ENCODE peak calls at places on chromosomes 13 and 19, in five cellular contexts. P is tibial nerve, S is ovary, R is A549, H is H1. D is an unnamed sample. For H3K4me1, the result is how much of the 10 kb centered on the place peaks cover.

GRCh38 chr13:42146359-42146758 is 97.9 kb downstream of the DGKH start:
- DNase-seq in R (no peak), S (no peak), H (no peak), P (no peak), D (no peak)

GRCh38 chr13:30079501-30079900 is 227.8 kb downstream of the KATNAL1 start:
- DNase-seq in P (no peak), S (no peak), R (no peak), H (no peak), D (no peak)

GRCh38 chr19:1237027-1237659 is 662 bp downstream of the CBARP start:
- DNase-seq in P (no peak), R (no peak), S (no peak), H (no peak), D (peak)

GRCh38 chr13:78826312-78826711 is 167.4 kb upstream of the OBI1 start:
- DNase-seq in R (no peak), S (no peak), H (no peak), P (no peak), D (no peak)

GRCh38 chr13:114035583-114036501 is 62.0 kb upstream of the C13orf46 start:
- DNase-seq in H (no peak), R (no peak), P (peak), S (no peak), D (no peak)

GRCh38 chr19:53328967-53329366 is 4.6 kb upstream of the ZNF845 start:
- DNase-seq in R (no peak), S (peak), H (no peak), P (no peak), D (peak)

GRCh38 chr13:35723820-35724219 is 247.3 kb upstream of the MAB21L1 start:
- DNase-seq in P (no peak), S (peak), H (no peak), R (no peak), D (no peak)

GRCh38 chr19:18232540-18233223 is 6.4 kb upstream of the PDE4C start:
- DNase-seq in S (no peak), R (peak), H (no peak), P (no peak), D (no peak)

GRCh38 chr13:44867825-44868224 is 121.4 kb downstream of the NUFIP1 start:
- DNase-seq in P (no peak), S (no peak), R (no peak), H (no peak), D (no peak)

GRCh38 chr13:84867246-84867645 is 932.0 kb downstream of the SLITRK6 start:
- DNase-seq in H (no peak), S (no peak), R (peak), P (no peak), D (no peak)

GRCh38 chr19:2026770-2027169 is 11.3 kb upstream of the BTBD2 start:
- DNase-seq in S (no peak), R (no peak), P (no peak), H (no peak), D (no peak)

GRCh38 chr19:39052846-39053245 is 20.5 kb upstream of the FBXO27 start:
- DNase-seq in H (no peak), S (no peak), P (no peak), R (no peak), D (no peak)

GRCh38 chr19:632228-633067 is 889 bp downstream of the POLRMT start:
- DNase-seq in R (peak), H (no peak), P (no peak), S (no peak), D (no peak)

GRCh38 chr19:10852098-10852800 is 4.0 kb downstream of the C19orf38 start:
- DNase-seq in P (no peak), S (no peak), R (peak), H (no peak), D (no peak)

GRCh38 chr13:45909724-45910123 is 58.2 kb upstream of the SIAH3 start:
- DNase-seq in H (no peak), R (no peak), P (no peak), S (no peak), D (no peak)

GRCh38 chr13:55437162-55437561 is 1703.6 kb upstream of the PRR20A start:
- DNase-seq in S (no peak), H (no peak), R (no peak), P (no peak), D (no peak)

GRCh38 chr13:20191902-20192469 is 752 bp downstream of the GJB2 start:
- DNase-seq in R (peak), S (no peak), P (no peak), H (no peak), D (no peak)

GRCh38 chr13:111429064-111429558 is 108.7 kb downstream of the TEX29 start:
- DNase-seq in H (no peak), S (no peak), P (no peak), R (peak), D (no peak)

GRCh38 chr13:39448831-39449230 is 154.2 kb downstream of the LHFPL6 start:
- DNase-seq in R (no peak), H (no peak), P (no peak), S (no peak), D (no peak)

GRCh38 chr19:39156230-39156890 is 30.8 kb downstream of the PAK4 start:
- DNase-seq in R (no peak), S (no peak), P (no peak), H (no peak), D (no peak)

GRCh38 chr19:32816555-32817099 is 52.9 kb downstream of the SLC7A9 start:
- DNase-seq in H (no peak), P (no peak), R (no peak), S (no peak), D (no peak)

GRCh38 chr13:28707629-28708427 is 10.9 kb downstream of the SLC46A3 start:
- DNase-seq in S (no peak), H (no peak), P (no peak), R (no peak), D (no peak)

GRCh38 chr13:97068146-97068545 is 73.9 kb upstream of the OXGR1 start:
- DNase-seq in S (no peak), P (no peak), R (no peak), H (no peak), D (no peak)

GRCh38 chr19:44748426-44749254 is at the start of gene BCL3:
- DNase-seq in P (no peak), H (no peak), R (peak), S (peak), D (peak)

GRCh38 chr19:44745887-44746600 is 2.5 kb upstream of the BCL3 start:
- DNase-seq in P (no peak), H (no peak), R (no peak), S (no peak), D (no peak)

GRCh38 chr19:44746616-44746945 is 1.9 kb upstream of the BCL3 start:
- DNase-seq in H (no peak), R (no peak), S (no peak), P (no peak), D (no peak)

GRCh38 chr19:44747739-44748425 is 626 bp upstream of the BCL3 start:
- DNase-seq in S (peak), H (no peak), R (peak), P (no peak), D (peak)

DNA sequence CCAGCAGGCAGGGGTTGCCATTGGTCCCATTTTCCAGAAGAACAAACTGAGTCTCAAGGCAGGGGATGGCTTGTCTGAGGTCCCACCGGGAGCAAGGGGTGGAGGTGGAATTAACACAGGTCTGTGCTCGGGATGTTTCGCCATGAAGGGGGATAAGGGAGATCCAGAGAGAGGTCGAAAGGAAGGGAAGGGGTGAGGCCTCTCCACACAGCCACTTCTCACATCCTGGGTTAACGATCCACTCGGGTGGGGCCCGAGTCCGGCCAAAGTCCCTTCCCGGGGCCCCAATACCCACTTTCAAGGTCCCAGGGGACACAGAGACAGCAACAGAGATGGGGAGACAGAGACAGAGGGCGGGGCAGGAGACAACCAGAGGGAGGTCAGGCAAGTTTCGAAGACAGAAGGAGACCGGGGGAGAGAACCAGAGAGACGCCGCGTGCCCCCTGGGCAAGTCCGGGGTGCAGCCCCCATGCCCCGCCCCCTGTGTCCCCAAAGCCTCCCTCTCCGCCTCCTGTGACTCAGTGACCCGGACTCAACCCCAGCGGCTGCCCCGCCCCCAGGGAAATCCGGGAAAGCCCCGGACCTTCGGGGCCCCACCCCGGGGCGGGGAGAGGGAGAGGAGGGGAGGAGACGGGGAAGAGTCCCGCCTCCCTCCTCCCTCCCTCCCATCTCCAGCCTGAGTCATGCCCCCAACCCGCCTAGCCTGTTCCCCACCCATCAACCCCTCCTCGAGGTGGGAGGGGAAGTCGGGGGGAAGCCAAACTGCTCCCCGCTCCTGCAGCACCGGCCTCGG is 1.4 kb upstream of the BCL3 start:
- DNase-seq in H (no peak), R (peak), S (peak), P (peak), D (peak)
- TF ChIP-seq EP300 in H (no peak), R (peak), S (peak), P (peak), D (no peak)

DNA sequence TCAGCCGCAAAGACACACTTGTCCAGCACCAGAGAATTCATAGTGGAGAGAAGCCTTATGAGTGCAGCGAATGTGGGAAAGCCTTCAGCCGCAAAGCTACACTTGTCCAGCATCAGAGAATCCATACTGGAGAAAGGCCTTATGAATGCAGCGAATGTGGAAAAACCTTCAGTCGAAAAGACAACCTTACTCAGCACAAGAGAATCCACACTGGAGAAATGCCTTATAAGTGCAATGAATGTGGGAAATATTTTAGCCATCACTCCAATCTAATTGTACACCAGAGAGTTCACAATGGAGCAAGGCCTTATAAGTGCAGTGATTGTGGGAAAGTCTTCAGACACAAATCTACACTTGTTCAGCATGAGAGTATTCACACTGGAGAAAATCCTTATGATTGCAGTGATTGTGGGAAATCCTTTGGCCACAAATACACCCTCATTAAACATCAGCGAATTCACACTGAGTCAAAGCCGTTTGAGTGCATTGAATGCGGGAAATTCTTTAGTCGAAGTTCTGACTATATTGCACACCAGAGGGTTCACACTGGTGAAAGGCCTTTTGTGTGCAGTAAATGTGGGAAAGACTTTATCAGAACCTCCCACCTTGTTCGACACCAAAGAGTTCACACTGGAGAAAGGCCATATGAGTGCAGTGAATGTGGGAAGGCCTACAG is 6.8 kb downstream of the ZNF134 start:
- DNase-seq in R (peak), H (no peak), P (no peak), S (no peak), D (no peak)
- H3K4me3 ChIP-seq in R (no peak), H (no peak), P (no peak), S (no peak), D (no peak)

GRCh38 chr19:19459707-19460251 is 54.3 kb downstream of the GATAD2A start:
- DNase-seq in S (no peak), H (no peak), R (no peak), P (no peak), D (no peak)

GRCh38 chr19:19460258-19460731 is 54.8 kb downstream of the GATAD2A start:
- DNase-seq in R (no peak), P (no peak), S (no peak), H (no peak), D (no peak)

GRCh38 chr19:19459099-19459498 is 53.6 kb downstream of the GATAD2A start:
- DNase-seq in H (no peak), P (no peak), S (no peak), R (no peak), D (no peak)

GRCh38 chr19:19458110-19458816 is 52.8 kb downstream of the GATAD2A start:
- DNase-seq in P (no peak), H (no peak), R (no peak), S (no peak), D (no peak)

GRCh38 chr19:19457691-19458090 is 52.2 kb downstream of the GATAD2A start:
- DNase-seq in R (no peak), S (no peak), P (no peak), H (no peak), D (no peak)
- H3K4me1 ChIP-seq in R (under half), S (under half), P (under half), H (under half), D (under half)

DNA sequence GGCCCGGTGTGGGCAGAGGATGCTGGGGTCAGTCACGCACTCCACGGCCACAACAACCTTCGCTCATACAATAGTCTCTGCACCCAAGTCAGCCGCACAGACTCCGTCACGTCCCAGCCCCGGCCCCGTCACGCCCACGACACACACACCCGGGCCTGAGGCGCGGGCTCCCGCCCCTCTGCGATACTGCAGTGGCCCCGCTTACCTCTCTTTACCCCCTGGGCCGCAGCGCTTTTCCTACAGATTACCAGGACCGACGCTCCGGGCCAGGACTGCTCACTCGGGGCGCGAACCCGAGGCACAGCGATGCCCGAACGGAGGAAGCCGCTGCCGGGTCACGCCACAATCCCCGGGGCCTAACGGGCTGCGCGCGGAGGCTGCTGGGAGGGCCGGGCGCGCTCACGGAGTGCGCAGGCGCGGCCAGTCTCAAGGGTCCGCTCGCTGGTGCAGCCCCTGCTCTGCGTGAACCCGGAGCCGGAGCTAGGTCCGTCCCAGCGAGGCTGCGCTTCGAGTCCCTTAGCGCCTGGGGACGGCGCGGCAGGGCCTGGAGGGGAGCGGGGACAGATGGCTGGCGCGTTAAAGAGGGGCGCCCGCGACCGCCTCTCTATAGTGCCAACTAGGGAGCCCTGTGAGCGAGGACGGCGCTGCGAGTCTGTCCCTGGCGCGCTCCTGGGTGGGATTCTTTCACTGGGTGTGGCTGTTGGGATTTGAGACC is at the start of gene ZFP82:
- DNase-seq in H (peak), P (peak), S (peak), R (peak), D (peak)
- TF ChIP-seq EP300 in H (no peak), P (no peak), S (no peak), R (no peak), D (no peak)

D was measured in sigmoid colon.